ENCODE peak calls at places on chromosomes 1 and 21, in nine cellular contexts. One of them, this sample, is unnamed.

GRCh38 chr1:60981357-60981756 is 101.0 kb upstream of the NFIA start:
- DNase-seq in NCI-H1092: no peak
- DNase-seq in trophoblast cell: no peak
- DNase-seq in retina: no peak
- DNase-seq in anterior cingulate cortex: no peak
- DNase-seq in ELF-1: no peak
- DNase-seq in stimulated activated CD8-positive, alpha-beta memory T cell treated with anti-CD3 and anti-CD28 coated beads, Interleukin-15, amount 100 ng/mL, for 24 hours: no peak
- DNase-seq in GOT3: no peak
- DNase-seq in progenitor cell of endocrine pancreas: no peak
- DNase-seq in this sample: no peak

GRCh38 chr1:145889722-145890121 is 4.1 kb upstream of the ANKRD35 start:
- DNase-seq in NCI-H1092: peak
- DNase-seq in trophoblast cell: no peak
- DNase-seq in retina: no peak
- DNase-seq in anterior cingulate cortex: no peak
- DNase-seq in ELF-1: no peak
- DNase-seq in stimulated activated CD8-positive, alpha-beta memory T cell treated with anti-CD3 and anti-CD28 coated beads, Interleukin-15, amount 100 ng/mL, for 24 hours: no peak
- DNase-seq in GOT3: no peak
- DNase-seq in progenitor cell of endocrine pancreas: no peak
- DNase-seq in this sample: no peak

GRCh38 chr21:45537746-45538291 is 4.4 kb downstream of the SLC19A1 start:
- DNase-seq in NCI-H1092: no peak
- DNase-seq in trophoblast cell: no peak
- DNase-seq in retina: no peak
- DNase-seq in anterior cingulate cortex: no peak
- DNase-seq in ELF-1: no peak
- DNase-seq in stimulated activated CD8-positive, alpha-beta memory T cell treated with anti-CD3 and anti-CD28 coated beads, Interleukin-15, amount 100 ng/mL, for 24 hours: no peak
- DNase-seq in GOT3: no peak
- DNase-seq in progenitor cell of endocrine pancreas: no peak
- DNase-seq in this sample: no peak

GRCh38 chr1:228405200-228405978 is 1.2 kb downstream of the TRIM11 start:
- DNase-seq in NCI-H1092: no peak
- DNase-seq in trophoblast cell: no peak
- DNase-seq in retina: no peak
- DNase-seq in anterior cingulate cortex: no peak
- DNase-seq in ELF-1: no peak
- DNase-seq in stimulated activated CD8-positive, alpha-beta memory T cell treated with anti-CD3 and anti-CD28 coated beads, Interleukin-15, amount 100 ng/mL, for 24 hours: no peak
- DNase-seq in GOT3: no peak
- DNase-seq in progenitor cell of endocrine pancreas: no peak
- DNase-seq in this sample: no peak

GRCh38 chr1:176656257-176656995 is 193.5 kb downstream of the PAPPA2 start:
- DNase-seq in NCI-H1092: no peak
- DNase-seq in trophoblast cell: peak
- DNase-seq in retina: peak
- DNase-seq in anterior cingulate cortex: no peak
- DNase-seq in ELF-1: no peak
- DNase-seq in stimulated activated CD8-positive, alpha-beta memory T cell treated with anti-CD3 and anti-CD28 coated beads, Interleukin-15, amount 100 ng/mL, for 24 hours: no peak
- DNase-seq in GOT3: peak
- DNase-seq in progenitor cell of endocrine pancreas: no peak
- DNase-seq in this sample: no peak

GRCh38 chr1:3641046-3641760 is 8.7 kb downstream of the WRAP73 start:
- DNase-seq in NCI-H1092: no peak
- DNase-seq in trophoblast cell: no peak
- DNase-seq in retina: no peak
- DNase-seq in anterior cingulate cortex: no peak
- DNase-seq in ELF-1: no peak
- DNase-seq in stimulated activated CD8-positive, alpha-beta memory T cell treated with anti-CD3 and anti-CD28 coated beads, Interleukin-15, amount 100 ng/mL, for 24 hours: no peak
- DNase-seq in GOT3: no peak
- DNase-seq in progenitor cell of endocrine pancreas: no peak
- DNase-seq in this sample: no peak

GRCh38 chr1:156865865-156866678 is 5.4 kb downstream of the NTRK1 start:
- DNase-seq in NCI-H1092: no peak
- DNase-seq in trophoblast cell: no peak
- DNase-seq in retina: no peak
- DNase-seq in anterior cingulate cortex: no peak
- DNase-seq in ELF-1: no peak
- DNase-seq in stimulated activated CD8-positive, alpha-beta memory T cell treated with anti-CD3 and anti-CD28 coated beads, Interleukin-15, amount 100 ng/mL, for 24 hours: no peak
- DNase-seq in GOT3: no peak
- DNase-seq in progenitor cell of endocrine pancreas: no peak
- DNase-seq in this sample: no peak

GRCh38 chr1:6947952-6948351 is 162.7 kb downstream of the CAMTA1 start:
- DNase-seq in NCI-H1092: no peak
- DNase-seq in trophoblast cell: no peak
- DNase-seq in retina: no peak
- DNase-seq in anterior cingulate cortex: no peak
- DNase-seq in ELF-1: no peak
- DNase-seq in stimulated activated CD8-positive, alpha-beta memory T cell treated with anti-CD3 and anti-CD28 coated beads, Interleukin-15, amount 100 ng/mL, for 24 hours: no peak
- DNase-seq in GOT3: no peak
- DNase-seq in progenitor cell of endocrine pancreas: no peak
- DNase-seq in this sample: no peak

GRCh38 chr1:3440711-3441389 is 13.6 kb upstream of the ARHGEF16 start:
- DNase-seq in NCI-H1092: no peak
- DNase-seq in trophoblast cell: no peak
- DNase-seq in retina: no peak
- DNase-seq in anterior cingulate cortex: no peak
- DNase-seq in ELF-1: no peak
- DNase-seq in stimulated activated CD8-positive, alpha-beta memory T cell treated with anti-CD3 and anti-CD28 coated beads, Interleukin-15, amount 100 ng/mL, for 24 hours: no peak
- DNase-seq in GOT3: no peak
- DNase-seq in progenitor cell of endocrine pancreas: no peak
- DNase-seq in this sample: no peak

GRCh38 chr1:201088395-201088794 is 23.8 kb downstream of the CACNA1S start:
- DNase-seq in NCI-H1092: no peak
- DNase-seq in trophoblast cell: no peak
- DNase-seq in retina: no peak
- DNase-seq in anterior cingulate cortex: no peak
- DNase-seq in ELF-1: no peak
- DNase-seq in stimulated activated CD8-positive, alpha-beta memory T cell treated with anti-CD3 and anti-CD28 coated beads, Interleukin-15, amount 100 ng/mL, for 24 hours: no peak
- DNase-seq in GOT3: no peak
- DNase-seq in progenitor cell of endocrine pancreas: no peak
- DNase-seq in this sample: no peak

GRCh38 chr1:111496398-111496797 is 7.0 kb downstream of the ADORA3 start:
- DNase-seq in NCI-H1092: no peak
- DNase-seq in trophoblast cell: no peak
- DNase-seq in retina: no peak
- DNase-seq in anterior cingulate cortex: no peak
- DNase-seq in ELF-1: no peak
- DNase-seq in stimulated activated CD8-positive, alpha-beta memory T cell treated with anti-CD3 and anti-CD28 coated beads, Interleukin-15, amount 100 ng/mL, for 24 hours: no peak
- DNase-seq in GOT3: no peak
- DNase-seq in progenitor cell of endocrine pancreas: no peak
- DNase-seq in this sample: no peak

GRCh38 chr1:92804721-92805169 is 19.8 kb upstream of the EVI5 start:
- DNase-seq in NCI-H1092: no peak
- DNase-seq in trophoblast cell: peak
- DNase-seq in retina: no peak
- DNase-seq in anterior cingulate cortex: no peak
- DNase-seq in ELF-1: peak
- DNase-seq in stimulated activated CD8-positive, alpha-beta memory T cell treated with anti-CD3 and anti-CD28 coated beads, Interleukin-15, amount 100 ng/mL, for 24 hours: no peak
- DNase-seq in GOT3: no peak
- DNase-seq in progenitor cell of endocrine pancreas: no peak
- DNase-seq in this sample: peak

GRCh38 chr1:228014235-228014930 is 7.6 kb downstream of the WNT3A start:
- DNase-seq in NCI-H1092: no peak
- DNase-seq in trophoblast cell: no peak
- DNase-seq in retina: no peak
- DNase-seq in anterior cingulate cortex: no peak
- DNase-seq in ELF-1: peak
- DNase-seq in stimulated activated CD8-positive, alpha-beta memory T cell treated with anti-CD3 and anti-CD28 coated beads, Interleukin-15, amount 100 ng/mL, for 24 hours: no peak
- DNase-seq in GOT3: no peak
- DNase-seq in progenitor cell of endocrine pancreas: peak
- DNase-seq in this sample: no peak

GRCh38 chr1:1371354-1371740 is 3.7 kb downstream of the AURKAIP1 start:
- DNase-seq in NCI-H1092: no peak
- DNase-seq in trophoblast cell: no peak
- DNase-seq in retina: no peak
- DNase-seq in anterior cingulate cortex: no peak
- DNase-seq in ELF-1: no peak
- DNase-seq in stimulated activated CD8-positive, alpha-beta memory T cell treated with anti-CD3 and anti-CD28 coated beads, Interleukin-15, amount 100 ng/mL, for 24 hours: no peak
- DNase-seq in GOT3: no peak
- DNase-seq in progenitor cell of endocrine pancreas: no peak
- DNase-seq in this sample: no peak

GRCh38 chr1:2601721-2602303 is 15.2 kb downstream of the PRXL2B start:
- DNase-seq in NCI-H1092: no peak
- DNase-seq in trophoblast cell: no peak
- DNase-seq in retina: no peak
- DNase-seq in anterior cingulate cortex: no peak
- DNase-seq in ELF-1: no peak
- DNase-seq in stimulated activated CD8-positive, alpha-beta memory T cell treated with anti-CD3 and anti-CD28 coated beads, Interleukin-15, amount 100 ng/mL, for 24 hours: no peak
- DNase-seq in GOT3: no peak
- DNase-seq in progenitor cell of endocrine pancreas: no peak
- DNase-seq in this sample: no peak

GRCh38 chr1:75334876-75335275 is 200.7 kb downstream of the LHX8 start:
- DNase-seq in NCI-H1092: no peak
- DNase-seq in trophoblast cell: peak
- DNase-seq in retina: peak
- DNase-seq in anterior cingulate cortex: no peak
- DNase-seq in ELF-1: no peak
- DNase-seq in stimulated activated CD8-positive, alpha-beta memory T cell treated with anti-CD3 and anti-CD28 coated beads, Interleukin-15, amount 100 ng/mL, for 24 hours: no peak
- DNase-seq in GOT3: no peak
- DNase-seq in progenitor cell of endocrine pancreas: no peak
- DNase-seq in this sample: peak

GRCh38 chr1:16209847-16210407 is 2.5 kb downstream of the ARHGEF19 start:
- DNase-seq in NCI-H1092: no peak
- DNase-seq in trophoblast cell: no peak
- DNase-seq in retina: no peak
- DNase-seq in anterior cingulate cortex: peak
- DNase-seq in ELF-1: no peak
- DNase-seq in stimulated activated CD8-positive, alpha-beta memory T cell treated with anti-CD3 and anti-CD28 coated beads, Interleukin-15, amount 100 ng/mL, for 24 hours: no peak
- DNase-seq in GOT3: no peak
- DNase-seq in progenitor cell of endocrine pancreas: no peak
- DNase-seq in this sample: no peak

GRCh38 chr1:109770331-109771095 is 6.8 kb upstream of the EPS8L3 start:
- DNase-seq in NCI-H1092: no peak
- DNase-seq in trophoblast cell: no peak
- DNase-seq in retina: no peak
- DNase-seq in anterior cingulate cortex: peak
- DNase-seq in ELF-1: peak
- DNase-seq in stimulated activated CD8-positive, alpha-beta memory T cell treated with anti-CD3 and anti-CD28 coated beads, Interleukin-15, amount 100 ng/mL, for 24 hours: no peak
- DNase-seq in GOT3: no peak
- DNase-seq in progenitor cell of endocrine pancreas: no peak
- DNase-seq in this sample: no peak

GRCh38 chr1:202968895-202969295 is 1.8 kb upstream of the CYB5R1 start:
- DNase-seq in NCI-H1092: peak
- DNase-seq in trophoblast cell: peak
- DNase-seq in retina: peak
- DNase-seq in anterior cingulate cortex: no peak
- DNase-seq in ELF-1: peak
- DNase-seq in stimulated activated CD8-positive, alpha-beta memory T cell treated with anti-CD3 and anti-CD28 coated beads, Interleukin-15, amount 100 ng/mL, for 24 hours: no peak
- DNase-seq in GOT3: no peak
- DNase-seq in progenitor cell of endocrine pancreas: no peak
- DNase-seq in this sample: peak

GRCh38 chr21:46126321-46127238 is 28.7 kb downstream of the COL6A2 start:
- DNase-seq in NCI-H1092: no peak
- DNase-seq in trophoblast cell: no peak
- DNase-seq in retina: no peak
- DNase-seq in anterior cingulate cortex: no peak
- DNase-seq in ELF-1: no peak
- DNase-seq in stimulated activated CD8-positive, alpha-beta memory T cell treated with anti-CD3 and anti-CD28 coated beads, Interleukin-15, amount 100 ng/mL, for 24 hours: no peak
- DNase-seq in GOT3: no peak
- DNase-seq in progenitor cell of endocrine pancreas: no peak
- DNase-seq in this sample: no peak

GRCh38 chr1:169160845-169161511 is 54.5 kb downstream of the ATP1B1 start:
- DNase-seq in NCI-H1092: no peak
- DNase-seq in trophoblast cell: no peak
- DNase-seq in retina: no peak
- DNase-seq in anterior cingulate cortex: no peak
- DNase-seq in ELF-1: no peak
- DNase-seq in stimulated activated CD8-positive, alpha-beta memory T cell treated with anti-CD3 and anti-CD28 coated beads, Interleukin-15, amount 100 ng/mL, for 24 hours: no peak
- DNase-seq in GOT3: no peak
- DNase-seq in progenitor cell of endocrine pancreas: no peak
- DNase-seq in this sample: no peak

GRCh38 chr21:45341779-45342178 is 54.1 kb upstream of the POFUT2 start:
- DNase-seq in NCI-H1092: peak
- DNase-seq in trophoblast cell: no peak
- DNase-seq in retina: peak
- DNase-seq in anterior cingulate cortex: no peak
- DNase-seq in ELF-1: no peak
- DNase-seq in stimulated activated CD8-positive, alpha-beta memory T cell treated with anti-CD3 and anti-CD28 coated beads, Interleukin-15, amount 100 ng/mL, for 24 hours: no peak
- DNase-seq in GOT3: no peak
- DNase-seq in progenitor cell of endocrine pancreas: no peak
- DNase-seq in this sample: no peak

GRCh38 chr1:64161347-64162080 is 41.9 kb upstream of the UBE2U start:
- DNase-seq in NCI-H1092: no peak
- DNase-seq in trophoblast cell: no peak
- DNase-seq in retina: no peak
- DNase-seq in anterior cingulate cortex: no peak
- DNase-seq in ELF-1: no peak
- DNase-seq in stimulated activated CD8-positive, alpha-beta memory T cell treated with anti-CD3 and anti-CD28 coated beads, Interleukin-15, amount 100 ng/mL, for 24 hours: no peak
- DNase-seq in GOT3: no peak
- DNase-seq in progenitor cell of endocrine pancreas: no peak
- DNase-seq in this sample: no peak

GRCh38 chr1:107016376-107016978 is 40.0 kb upstream of the PRMT6 start:
- DNase-seq in NCI-H1092: no peak
- DNase-seq in trophoblast cell: no peak
- DNase-seq in retina: no peak
- DNase-seq in anterior cingulate cortex: no peak
- DNase-seq in ELF-1: no peak
- DNase-seq in stimulated activated CD8-positive, alpha-beta memory T cell treated with anti-CD3 and anti-CD28 coated beads, Interleukin-15, amount 100 ng/mL, for 24 hours: no peak
- DNase-seq in GOT3: no peak
- DNase-seq in progenitor cell of endocrine pancreas: no peak
- DNase-seq in this sample: no peak

GRCh38 chr1:185490924-185491323 is 173.9 kb upstream of the IVNS1ABP start:
- DNase-seq in NCI-H1092: no peak
- DNase-seq in trophoblast cell: no peak
- DNase-seq in retina: no peak
- DNase-seq in anterior cingulate cortex: no peak
- DNase-seq in ELF-1: no peak
- DNase-seq in stimulated activated CD8-positive, alpha-beta memory T cell treated with anti-CD3 and anti-CD28 coated beads, Interleukin-15, amount 100 ng/mL, for 24 hours: no peak
- DNase-seq in GOT3: no peak
- DNase-seq in progenitor cell of endocrine pancreas: no peak
- DNase-seq in this sample: peak

GRCh38 chr1:37753473-37754321 is 11.2 kb downstream of the EPHA10 start:
- DNase-seq in NCI-H1092: no peak
- DNase-seq in trophoblast cell: no peak
- DNase-seq in retina: no peak
- DNase-seq in anterior cingulate cortex: no peak
- DNase-seq in ELF-1: no peak
- DNase-seq in stimulated activated CD8-positive, alpha-beta memory T cell treated with anti-CD3 and anti-CD28 coated beads, Interleukin-15, amount 100 ng/mL, for 24 hours: no peak
- DNase-seq in GOT3: no peak
- DNase-seq in progenitor cell of endocrine pancreas: no peak
- DNase-seq in this sample: no peak

GRCh38 chr1:24870551-24871195 is 59.4 kb downstream of the RUNX3 start:
- DNase-seq in NCI-H1092: no peak
- DNase-seq in trophoblast cell: no peak
- DNase-seq in retina: no peak
- DNase-seq in anterior cingulate cortex: no peak
- DNase-seq in ELF-1: no peak
- DNase-seq in stimulated activated CD8-positive, alpha-beta memory T cell treated with anti-CD3 and anti-CD28 coated beads, Interleukin-15, amount 100 ng/mL, for 24 hours: no peak
- DNase-seq in GOT3: no peak
- DNase-seq in progenitor cell of endocrine pancreas: no peak
- DNase-seq in this sample: no peak

GRCh38 chr1:6743189-6744101 is 41.8 kb upstream of the CAMTA1 start:
- DNase-seq in NCI-H1092: no peak
- DNase-seq in trophoblast cell: no peak
- DNase-seq in retina: peak
- DNase-seq in anterior cingulate cortex: peak
- DNase-seq in ELF-1: peak
- DNase-seq in stimulated activated CD8-positive, alpha-beta memory T cell treated with anti-CD3 and anti-CD28 coated beads, Interleukin-15, amount 100 ng/mL, for 24 hours: no peak
- DNase-seq in GOT3: no peak
- DNase-seq in progenitor cell of endocrine pancreas: no peak
- DNase-seq in this sample: no peak

GRCh38 chr1:86259390-86259789 is 102.8 kb upstream of the COL24A1 start:
- DNase-seq in NCI-H1092: no peak
- DNase-seq in trophoblast cell: no peak
- DNase-seq in retina: no peak
- DNase-seq in anterior cingulate cortex: no peak
- DNase-seq in ELF-1: no peak
- DNase-seq in stimulated activated CD8-positive, alpha-beta memory T cell treated with anti-CD3 and anti-CD28 coated beads, Interleukin-15, amount 100 ng/mL, for 24 hours: no peak
- DNase-seq in GOT3: no peak
- DNase-seq in progenitor cell of endocrine pancreas: no peak
- DNase-seq in this sample: no peak

GRCh38 chr21:37176716-37177115 is 90.4 kb downstream of the VPS26C start:
- DNase-seq in NCI-H1092: no peak
- DNase-seq in trophoblast cell: peak
- DNase-seq in retina: no peak
- DNase-seq in anterior cingulate cortex: no peak
- DNase-seq in ELF-1: peak
- DNase-seq in stimulated activated CD8-positive, alpha-beta memory T cell treated with anti-CD3 and anti-CD28 coated beads, Interleukin-15, amount 100 ng/mL, for 24 hours: no peak
- DNase-seq in GOT3: no peak
- DNase-seq in progenitor cell of endocrine pancreas: no peak
- DNase-seq in this sample: no peak